ENCODE peak calls at places on chromosomes 3 and 15, in six cellular contexts. Q is breast epithelium, Y is transverse colon, Z is lower leg skin, H is testis, G is body of pancreas. F is an unnamed sample.

GRCh38 chr3:21294768-21295167 is 456.2 kb downstream of the ZNF385D start:
- DNase-seq in Z (no peak), G (no peak), Q (no peak), H (no peak), Y (no peak), F (no peak)

GRCh38 chr3:191020730-191021405 is 158.4 kb upstream of the GMNC start:
- DNase-seq in G (no peak), Q (no peak), H (no peak), Z (no peak), Y (no peak), F (no peak)

GRCh38 chr3:8237893-8238292 is 263.7 kb upstream of the LMCD1 start:
- DNase-seq in G (no peak), Y (no peak), Q (no peak), H (no peak), Z (no peak), F (no peak)

GRCh38 chr3:104631254-104631653 is 735.5 kb upstream of the ALCAM start:
- DNase-seq in H (no peak), Q (no peak), Z (no peak), Y (no peak), G (no peak), F (no peak)

GRCh38 chr3:156620260-156620659 is 54.1 kb upstream of the TIPARP start:
- DNase-seq in G (peak; percentile 33), Z (no peak), H (no peak), Y (peak; percentile 34), Q (no peak), F (no peak)

GRCh38 chr3:52053307-52054304 is 2.8 kb downstream of the DUSP7 start:
- DNase-seq in H (peak; percentile 75), G (no peak), Q (peak; percentile 89), Y (no peak), Z (peak; percentile 93), F (peak; percentile 62)

GRCh38 chr15:80846416-80846815 is 67.2 kb downstream of the CEMIP start:
- DNase-seq in Y (no peak), Z (no peak), Q (no peak), H (no peak), G (no peak), F (no peak)

GRCh38 chr15:39127925-39128617 is 452.8 kb upstream of the THBS1 start:
- DNase-seq in H (no peak), Q (no peak), G (peak; percentile 23), Y (peak; percentile 12), Z (no peak), F (peak; percentile 98)

GRCh38 chr3:14698601-14699244 is 23.8 kb downstream of the C3orf20 start:
- DNase-seq in H (no peak), Y (no peak), G (no peak), Z (peak; percentile 34), Q (no peak), F (no peak)

GRCh38 chr3:171028779-171029232 is 2.3 kb upstream of the SLC2A2 start:
- DNase-seq in H (no peak), Y (no peak), Q (no peak), Z (no peak), G (no peak), F (no peak)

GRCh38 chr3:122948398-122948797 is 79.2 kb downstream of the SEMA5B start:
- DNase-seq in Z (no peak), H (no peak), Q (no peak), Y (no peak), G (no peak), F (no peak)

GRCh38 chr3:139533781-139534443 is 5.6 kb downstream of the RBP1 start:
- DNase-seq in Z (no peak), Q (peak; percentile 18), H (peak; percentile 80), Y (no peak), G (peak; percentile 64), F (peak; percentile 70)

GRCh38 chr3:140438736-140439505 is 238.9 kb upstream of the TRIM42 start:
- DNase-seq in Z (peak; percentile 77), H (no peak), Y (no peak), G (no peak), Q (no peak), F (no peak)

GRCh38 chr3:9820944-9821343 is 10.9 kb downstream of the TTLL3 start:
- DNase-seq in G (no peak), Z (no peak), Q (no peak), Y (no peak), H (no peak), F (peak; percentile 18)

GRCh38 chr3:186003610-186004009 is 65.8 kb upstream of the TRA2B start:
- DNase-seq in Q (no peak), H (no peak), Y (no peak), G (no peak), Z (peak; percentile 12), F (no peak)

GRCh38 chr15:84929795-84930371 is 45.4 kb downstream of the SLC28A1 start:
- DNase-seq in G (peak; percentile 71), Z (no peak), Y (peak; percentile 85), Q (peak; percentile 76), H (no peak), F (no peak)

GRCh38 chr3:60386311-60386710 is 864.9 kb downstream of the FHIT start:
- DNase-seq in H (no peak), G (no peak), Y (no peak), Z (no peak), Q (no peak), F (no peak)

GRCh38 chr15:74786659-74787165 is 4.8 kb downstream of the CSK start:
- DNase-seq in G (no peak), Z (no peak), Q (no peak), Y (no peak), H (no peak), F (no peak)

GRCh38 chr15:74789171-74789627 is 7.3 kb downstream of the CSK start:
- DNase-seq in Q (no peak), H (no peak), Z (no peak), G (no peak), Y (peak; percentile 89), F (no peak)

GRCh38 chr15:74788716-74789151 is 6.9 kb downstream of the CSK start:
- DNase-seq in H (no peak), Y (peak; percentile 61), Z (no peak), G (no peak), Q (no peak), F (no peak)

GRCh38 chr15:74788042-74788715 is 6.3 kb downstream of the CSK start:
- DNase-seq in G (no peak), H (no peak), Q (no peak), Z (no peak), Y (no peak), F (no peak)

DNA sequence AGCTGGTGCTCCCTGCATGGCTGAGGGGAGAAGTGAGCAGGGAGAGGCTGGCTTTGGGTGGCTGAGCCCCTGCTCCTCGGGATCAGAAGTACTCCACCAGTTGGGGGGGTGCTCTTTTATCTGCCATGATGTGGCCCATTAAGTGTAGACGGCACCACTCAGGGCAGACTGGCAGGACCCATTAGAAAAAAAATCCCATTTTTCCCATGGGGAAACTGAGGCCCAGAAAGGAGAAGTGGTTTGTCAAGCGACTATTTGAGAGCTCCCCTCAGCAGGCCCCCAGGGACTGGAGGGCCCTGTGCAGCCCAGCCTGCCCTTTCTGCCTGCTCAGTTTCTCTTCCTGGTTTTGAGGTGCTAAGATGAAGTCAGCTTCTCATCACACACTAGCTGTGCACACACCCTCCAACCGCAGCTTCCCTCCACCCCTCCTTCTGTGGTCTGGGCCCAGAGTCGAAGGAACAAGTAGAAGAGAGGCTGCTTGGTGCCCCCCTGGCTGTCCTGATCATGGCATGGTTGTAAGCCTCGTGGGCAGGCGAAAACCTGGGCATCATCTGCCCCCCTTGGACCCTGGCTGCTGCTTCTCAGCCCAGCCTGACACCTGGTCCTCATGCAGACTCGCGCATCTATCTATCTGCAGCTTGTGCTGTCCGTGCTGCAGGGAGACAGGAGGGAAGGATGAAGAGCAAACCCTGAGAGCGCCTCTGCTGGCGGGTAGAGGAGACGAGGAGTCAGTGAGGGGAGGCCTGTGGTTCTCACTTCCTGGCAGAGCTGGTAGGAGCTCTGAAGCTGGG is 5.6 kb downstream of the CSK start:
- DNase-seq in Y (peak; percentile 88), Z (peak; percentile 94), Q (peak; percentile 62), H (peak; percentile 73), G (no peak), F (no peak)
- TF ChIP-seq POLR2A in Y (peak; percentile 13), Z (no peak), Q (no peak), H (no peak), G (no peak), F (no peak)

GRCh38 chr15:89370120-89371077 is 35.8 kb upstream of the POLG start:
- DNase-seq in Y (no peak), H (no peak), Q (no peak), Z (no peak), G (no peak), F (no peak)

GRCh38 chr15:89372069-89373033 is 37.7 kb upstream of the POLG start:
- DNase-seq in Y (no peak), H (no peak), Q (no peak), G (no peak), Z (no peak), F (no peak)

GRCh38 chr15:89369548-89369947 is 34.9 kb upstream of the POLG start:
- DNase-seq in Z (no peak), H (no peak), G (no peak), Y (no peak), Q (no peak), F (no peak)

GRCh38 chr15:89368566-89369223 is 34.1 kb upstream of the POLG start:
- DNase-seq in Y (no peak), G (no peak), Q (no peak), Z (no peak), H (no peak), F (no peak)

DNA sequence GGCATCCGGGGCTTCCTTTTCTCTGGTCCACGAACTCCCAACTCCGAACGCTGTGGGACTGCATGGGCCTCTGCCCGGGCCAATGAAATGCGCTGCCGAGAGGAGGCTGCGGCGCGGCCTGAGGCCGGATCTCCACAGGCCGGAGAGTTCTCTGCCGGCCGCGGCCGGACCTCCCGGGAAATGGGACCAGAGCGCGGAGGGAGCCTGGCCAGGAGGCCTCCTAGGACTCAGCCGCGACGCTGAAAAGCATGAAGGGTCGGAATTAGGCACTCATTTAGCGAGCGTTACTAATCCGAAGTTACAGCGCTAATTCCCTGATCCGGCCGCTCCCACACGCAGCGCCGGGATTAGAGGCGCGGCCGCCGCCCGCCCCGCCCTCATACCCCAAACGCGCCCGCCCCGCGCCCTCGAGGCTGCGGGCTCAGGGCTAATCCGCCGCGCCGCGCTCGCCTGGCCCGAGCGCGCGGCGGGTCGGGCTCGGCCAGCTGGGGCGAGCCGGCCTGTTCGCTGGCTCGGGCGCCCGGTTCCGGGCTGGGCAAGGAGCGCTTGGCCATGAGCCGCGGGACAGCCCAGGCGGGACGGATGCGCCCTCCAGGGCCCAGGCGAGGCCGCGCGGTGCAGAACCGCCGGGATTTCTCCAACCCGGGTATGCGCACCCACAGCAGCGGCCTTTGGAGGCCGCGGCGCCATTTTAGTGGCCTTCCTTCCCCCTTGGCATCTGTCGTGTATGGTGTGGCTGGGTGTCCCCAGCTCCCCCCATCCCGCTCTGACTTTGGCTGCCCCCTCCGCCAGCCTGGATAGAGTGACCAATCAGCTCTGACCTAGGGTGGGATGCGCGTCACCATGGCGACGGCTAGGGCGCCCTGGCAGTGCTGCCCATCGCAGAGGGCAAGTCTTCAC is 36.8 kb upstream of the POLG start:
- DNase-seq in Y (no peak), G (peak; percentile 26), H (no peak), Z (no peak), Q (no peak), F (no peak)
- H3K4me3 ChIP-seq in Y (peak overlapping the region; percentile 34), G (no peak overlapping the region), H (peak overlapping the region; percentile 24), Z (no peak overlapping the region), Q (peak overlapping the region; percentile 58), F (no peak overlapping the region)

GRCh38 chr3:98577178-98577895 is 16.1 kb downstream of the CPOX start:
- DNase-seq in Z (no peak), Q (no peak), Y (no peak), H (no peak), G (no peak), F (no peak)
- TF ChIP-seq POLR2A in Z (no peak), Q (no peak), Y (no peak), H (no peak), G (no peak), F (no peak)

DNA sequence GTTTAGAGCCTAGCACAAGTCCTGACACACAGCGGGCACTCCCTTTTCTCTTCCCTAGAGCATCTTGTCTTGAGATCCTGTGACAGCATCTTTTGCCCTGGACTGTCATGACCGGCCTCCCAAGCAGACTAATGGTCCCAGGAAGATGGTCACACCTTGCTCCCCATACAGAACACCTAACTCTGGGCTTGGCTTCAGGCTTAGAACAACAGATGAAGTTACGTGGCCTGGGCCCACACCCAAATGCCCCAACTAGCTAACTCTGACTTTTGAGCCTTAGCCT is 781 bp upstream of the IP6K1 start:
- DNase-seq in Q (no peak), G (no peak), H (peak; percentile 65), Y (no peak), Z (no peak), F (peak; percentile 47)
- H3K4me3 ChIP-seq in Q (peak overlapping the region; percentile 89), G (no peak overlapping the region), H (peak overlapping the region; percentile 93), Y (peak overlapping the region; percentile 96), Z (no peak overlapping the region), F (no peak overlapping the region)

F was measured in endothelial cell of umbilical vein.